ENCODE peak calls at places on chromosomes 11 and 22, in four cellular contexts. One of them, this sample, is unnamed. For H3K4me1, the result is how much of the 10 kb centered on the place peaks cover.

GRCh38 chr11:2681408-2682145 is 18.2 kb downstream of the KCNQ1OT1 start:
- DNase-seq in CD8-positive, alpha-beta T cell: no peak
- DNase-seq in pancreas: no peak
- DNase-seq in neuronal stem cell: no peak
- DNase-seq in this sample: no peak

GRCh38 chr11:89361738-89362137 is 129.4 kb downstream of the NOX4 start:
- DNase-seq in CD8-positive, alpha-beta T cell: no peak
- DNase-seq in pancreas: no peak
- DNase-seq in neuronal stem cell: no peak
- DNase-seq in this sample: no peak

GRCh38 chr11:35303596-35304392 is 115.6 kb downstream of the SLC1A2 start:
- DNase-seq in CD8-positive, alpha-beta T cell: no peak
- DNase-seq in pancreas: no peak
- DNase-seq in neuronal stem cell: no peak
- DNase-seq in this sample: peak

GRCh38 chr11:66218846-66219620 is 49.4 kb upstream of the RAB1B start:
- DNase-seq in CD8-positive, alpha-beta T cell: no peak
- DNase-seq in pancreas: no peak
- DNase-seq in neuronal stem cell: no peak
- DNase-seq in this sample: no peak

GRCh38 chr11:107549253-107549953 is 16.1 kb downstream of the ALKBH8 start:
- DNase-seq in CD8-positive, alpha-beta T cell: peak
- DNase-seq in pancreas: no peak
- DNase-seq in neuronal stem cell: no peak
- DNase-seq in this sample: no peak

GRCh38 chr11:130096823-130097222 is 27.1 kb downstream of the APLP2 start:
- DNase-seq in CD8-positive, alpha-beta T cell: no peak
- DNase-seq in pancreas: no peak
- DNase-seq in neuronal stem cell: no peak
- DNase-seq in this sample: no peak

GRCh38 chr22:39176067-39176621 is 23.7 kb upstream of the CBX7 start:
- DNase-seq in CD8-positive, alpha-beta T cell: no peak
- DNase-seq in pancreas: peak
- DNase-seq in neuronal stem cell: peak
- DNase-seq in this sample: no peak

GRCh38 chr11:96197221-96197620 is 145.8 kb downstream of the MAML2 start:
- DNase-seq in CD8-positive, alpha-beta T cell: no peak
- DNase-seq in pancreas: no peak
- DNase-seq in neuronal stem cell: no peak
- DNase-seq in this sample: no peak

GRCh38 chr11:123754101-123754568 is at the start of gene OR6X1:
- DNase-seq in CD8-positive, alpha-beta T cell: no peak
- DNase-seq in pancreas: no peak
- DNase-seq in neuronal stem cell: no peak
- DNase-seq in this sample: no peak

GRCh38 chr11:133896028-133896427 is 50.7 kb upstream of the SPATA19 start:
- DNase-seq in CD8-positive, alpha-beta T cell: no peak
- DNase-seq in pancreas: no peak
- DNase-seq in neuronal stem cell: no peak
- DNase-seq in this sample: no peak

GRCh38 chr22:19051381-19051780 is 70.8 kb downstream of the DGCR2 start:
- DNase-seq in CD8-positive, alpha-beta T cell: no peak
- DNase-seq in pancreas: peak
- DNase-seq in neuronal stem cell: no peak
- DNase-seq in this sample: no peak

GRCh38 chr11:67353317-67354313 is at the start of gene POLD4:
- DNase-seq in CD8-positive, alpha-beta T cell: peak
- DNase-seq in pancreas: peak
- DNase-seq in neuronal stem cell: peak
- DNase-seq in this sample: peak

GRCh38 chr22:19064354-19065054 is 57.7 kb downstream of the DGCR2 start:
- DNase-seq in CD8-positive, alpha-beta T cell: no peak
- DNase-seq in pancreas: no peak
- DNase-seq in neuronal stem cell: no peak
- DNase-seq in this sample: no peak

GRCh38 chr11:19276859-19277808 is 36.4 kb upstream of the E2F8 start:
- DNase-seq in CD8-positive, alpha-beta T cell: no peak
- DNase-seq in pancreas: no peak
- DNase-seq in neuronal stem cell: no peak
- DNase-seq in this sample: peak

GRCh38 chr11:61855939-61856730 is 28.0 kb downstream of the FADS2 start:
- DNase-seq in CD8-positive, alpha-beta T cell: no peak
- DNase-seq in pancreas: no peak
- DNase-seq in neuronal stem cell: no peak
- DNase-seq in this sample: no peak

GRCh38 chr22:24406322-24407277 is 20.8 kb upstream of the ADORA2A start:
- DNase-seq in CD8-positive, alpha-beta T cell: no peak
- DNase-seq in pancreas: no peak
- DNase-seq in neuronal stem cell: no peak
- DNase-seq in this sample: no peak

GRCh38 chr22:48919851-48920589 is 907.7 kb downstream of the BRD1 start:
- DNase-seq in CD8-positive, alpha-beta T cell: no peak
- DNase-seq in pancreas: no peak
- DNase-seq in neuronal stem cell: no peak
- DNase-seq in this sample: no peak

GRCh38 chr11:16800382-16800781 is 61.9 kb downstream of the C11orf58 start:
- DNase-seq in CD8-positive, alpha-beta T cell: no peak
- DNase-seq in pancreas: no peak
- DNase-seq in neuronal stem cell: no peak
- DNase-seq in this sample: no peak

GRCh38 chr11:84218318-84218717 is 932.2 kb upstream of the CCDC90B start:
- DNase-seq in CD8-positive, alpha-beta T cell: no peak
- DNase-seq in pancreas: no peak
- DNase-seq in neuronal stem cell: no peak
- DNase-seq in this sample: no peak

GRCh38 chr11:85941380-85941973 is 86.3 kb downstream of the CCDC83 start:
- DNase-seq in CD8-positive, alpha-beta T cell: no peak
- DNase-seq in pancreas: no peak
- DNase-seq in neuronal stem cell: peak
- DNase-seq in this sample: peak

GRCh38 chr11:67312187-67313021 is 9.1 kb downstream of the SSH3 start:
- DNase-seq in CD8-positive, alpha-beta T cell: peak
- DNase-seq in pancreas: no peak
- DNase-seq in neuronal stem cell: no peak
- DNase-seq in this sample: peak

GRCh38 chr11:131033151-131033651 is 116.9 kb upstream of the SNX19 start:
- DNase-seq in CD8-positive, alpha-beta T cell: no peak
- DNase-seq in pancreas: no peak
- DNase-seq in neuronal stem cell: no peak
- DNase-seq in this sample: no peak

GRCh38 chr22:32318361-32318760 is 39.3 kb upstream of the RFPL3 start:
- DNase-seq in CD8-positive, alpha-beta T cell: no peak
- DNase-seq in pancreas: no peak
- DNase-seq in neuronal stem cell: no peak
- DNase-seq in this sample: no peak

GRCh38 chr11:74696932-74697687 is 34.1 kb downstream of the CHRDL2 start:
- DNase-seq in CD8-positive, alpha-beta T cell: no peak
- DNase-seq in pancreas: peak
- DNase-seq in neuronal stem cell: no peak
- DNase-seq in this sample: peak

GRCh38 chr11:117195761-117196160 is 3.4 kb upstream of the TAGLN start:
- DNase-seq in CD8-positive, alpha-beta T cell: no peak
- DNase-seq in pancreas: no peak
- DNase-seq in neuronal stem cell: no peak
- DNase-seq in this sample: no peak

GRCh38 chr11:1156506-1157340 is 1.0 kb upstream of the MUC5AC start:
- DNase-seq in CD8-positive, alpha-beta T cell: no peak
- DNase-seq in pancreas: peak
- DNase-seq in neuronal stem cell: no peak
- DNase-seq in this sample: no peak

GRCh38 chr22:44913198-44913983 is 96.4 kb downstream of the PHF21B start:
- DNase-seq in CD8-positive, alpha-beta T cell: no peak
- DNase-seq in pancreas: peak
- DNase-seq in neuronal stem cell: no peak
- DNase-seq in this sample: no peak

GRCh38 chr11:123587559-123587958 is 66.9 kb downstream of the SCN3B start:
- DNase-seq in CD8-positive, alpha-beta T cell: no peak
- DNase-seq in pancreas: no peak
- DNase-seq in neuronal stem cell: no peak
- DNase-seq in this sample: no peak

GRCh38 chr11:10567466-10567865 is 999 bp downstream of the LYVE1 start:
- DNase-seq in CD8-positive, alpha-beta T cell: no peak
- DNase-seq in pancreas: no peak
- DNase-seq in neuronal stem cell: no peak
- DNase-seq in this sample: no peak

GRCh38 chr22:38355275-38355674 is 38.0 kb upstream of the CSNK1E start:
- DNase-seq in CD8-positive, alpha-beta T cell: no peak
- DNase-seq in pancreas: no peak
- DNase-seq in neuronal stem cell: no peak
- DNase-seq in this sample: no peak

GRCh38 chr11:8672346-8672745 is 10.1 kb downstream of the TRIM66 start:
- DNase-seq in CD8-positive, alpha-beta T cell: no peak
- DNase-seq in pancreas: no peak
- DNase-seq in neuronal stem cell: no peak
- DNase-seq in this sample: no peak

GRCh38 chr11:120188831-120189455 is 21.9 kb upstream of the OAF start:
- DNase-seq in CD8-positive, alpha-beta T cell: no peak
- DNase-seq in pancreas: no peak
- DNase-seq in neuronal stem cell: no peak
- DNase-seq in this sample: no peak

GRCh38 chr22:23775779-23776375 is 3.2 kb downstream of the MMP11 start:
- DNase-seq in CD8-positive, alpha-beta T cell: no peak
- DNase-seq in pancreas: no peak
- DNase-seq in neuronal stem cell: no peak
- DNase-seq in this sample: no peak

GRCh38 chr11:118313242-118313641 is 8.7 kb downstream of the CD3E start:
- DNase-seq in CD8-positive, alpha-beta T cell: no peak
- DNase-seq in pancreas: no peak
- DNase-seq in neuronal stem cell: no peak
- DNase-seq in this sample: no peak

DNA sequence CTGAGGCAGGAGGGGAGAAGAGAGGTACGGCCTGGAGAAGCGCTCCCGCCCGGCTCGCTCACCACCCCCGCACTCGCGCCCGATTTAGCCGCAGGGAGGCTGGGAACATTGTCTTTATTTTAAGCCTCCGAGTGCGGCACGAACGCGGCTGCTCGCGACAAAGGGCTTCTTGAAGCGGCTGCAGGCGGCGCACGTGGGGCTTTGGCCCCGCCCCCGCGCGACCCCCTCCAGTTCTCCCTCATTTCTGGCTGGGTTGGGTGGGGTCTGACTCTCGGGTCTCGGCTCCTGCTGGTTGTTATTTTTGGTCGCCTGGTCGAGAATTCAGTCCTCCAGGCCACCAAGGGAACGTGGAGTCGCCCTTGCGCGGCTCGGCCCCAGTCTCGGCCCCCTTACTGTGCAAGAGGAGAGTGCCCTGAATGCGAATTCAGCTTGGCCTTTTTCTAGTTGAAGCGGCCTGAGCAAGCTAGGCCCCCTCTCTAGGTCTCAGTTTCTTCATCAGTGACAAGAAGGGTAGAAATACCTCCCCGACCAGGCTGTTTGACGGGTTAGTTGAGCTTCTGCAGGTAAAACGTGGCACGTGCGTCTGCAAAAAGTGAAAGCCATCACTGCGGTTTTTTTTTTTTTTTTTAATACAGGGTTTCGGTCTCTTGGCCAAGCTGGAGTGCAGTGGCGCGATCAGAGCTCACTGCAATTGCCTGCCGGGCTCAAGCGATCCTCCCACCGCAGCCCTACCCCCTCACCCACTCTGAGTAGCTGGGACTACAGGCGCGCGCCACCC is 2.7 kb upstream of the CHRM1 start:
- DNase-seq in CD8-positive, alpha-beta T cell: peak
- DNase-seq in pancreas: no peak
- DNase-seq in neuronal stem cell: no peak
- DNase-seq in this sample: no peak
- H3K4me3 ChIP-seq in CD8-positive, alpha-beta T cell: peak
- H3K4me3 ChIP-seq in pancreas: no peak
- H3K4me3 ChIP-seq in neuronal stem cell: peak
- H3K4me3 ChIP-seq in this sample: no peak

GRCh38 chr11:121344824-121345223 is 52.3 kb downstream of the SC5D start:
- DNase-seq in CD8-positive, alpha-beta T cell: no peak
- DNase-seq in pancreas: no peak
- DNase-seq in neuronal stem cell: no peak
- DNase-seq in this sample: no peak
- H3K27ac ChIP-seq in CD8-positive, alpha-beta T cell: no peak
- H3K27ac ChIP-seq in pancreas: no peak
- H3K27ac ChIP-seq in neuronal stem cell: no peak
- H3K27ac ChIP-seq in this sample: no peak

GRCh38 chr11:12249590-12250260 is 127.6 kb upstream of the PARVA start:
- DNase-seq in CD8-positive, alpha-beta T cell: no peak
- DNase-seq in pancreas: peak
- DNase-seq in neuronal stem cell: no peak
- DNase-seq in this sample: peak

GRCh38 chr11:12246169-12246568 is 131.2 kb upstream of the PARVA start:
- DNase-seq in CD8-positive, alpha-beta T cell: no peak
- DNase-seq in pancreas: peak
- DNase-seq in neuronal stem cell: no peak
- DNase-seq in this sample: no peak

GRCh38 chr11:12246989-12247388 is 130.4 kb upstream of the PARVA start:
- DNase-seq in CD8-positive, alpha-beta T cell: no peak
- DNase-seq in pancreas: no peak
- DNase-seq in neuronal stem cell: no peak
- DNase-seq in this sample: no peak

GRCh38 chr11:12247543-12248287 is 129.7 kb upstream of the PARVA start:
- DNase-seq in CD8-positive, alpha-beta T cell: no peak
- DNase-seq in pancreas: no peak
- DNase-seq in neuronal stem cell: no peak
- DNase-seq in this sample: no peak

DNA sequence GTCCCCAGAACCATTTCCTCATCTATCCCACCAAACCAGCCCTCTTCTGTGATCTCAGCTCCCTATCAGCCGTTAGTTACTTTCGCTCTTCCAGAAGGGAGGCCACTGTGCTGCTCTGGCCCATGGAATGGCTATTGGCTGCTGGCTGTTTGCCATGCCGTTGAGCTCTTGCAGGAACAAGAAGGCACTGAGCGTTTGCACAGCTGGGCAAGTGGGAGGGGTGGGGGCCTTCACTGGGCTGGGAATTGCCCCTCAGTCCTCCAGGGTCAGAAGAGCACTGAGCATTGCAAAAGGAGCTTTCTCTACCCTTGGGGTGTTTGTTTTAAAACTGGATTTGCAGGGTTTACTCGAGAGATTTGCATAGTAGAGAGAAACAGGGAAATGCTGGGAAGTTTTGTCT is 129.0 kb upstream of the PARVA start:
- DNase-seq in CD8-positive, alpha-beta T cell: no peak
- DNase-seq in pancreas: peak
- DNase-seq in neuronal stem cell: no peak
- DNase-seq in this sample: peak
- H3K4me1 ChIP-seq in CD8-positive, alpha-beta T cell: under half
- H3K4me1 ChIP-seq in pancreas: under half
- H3K4me1 ChIP-seq in neuronal stem cell: under half
- H3K4me1 ChIP-seq in this sample: under half

DNA sequence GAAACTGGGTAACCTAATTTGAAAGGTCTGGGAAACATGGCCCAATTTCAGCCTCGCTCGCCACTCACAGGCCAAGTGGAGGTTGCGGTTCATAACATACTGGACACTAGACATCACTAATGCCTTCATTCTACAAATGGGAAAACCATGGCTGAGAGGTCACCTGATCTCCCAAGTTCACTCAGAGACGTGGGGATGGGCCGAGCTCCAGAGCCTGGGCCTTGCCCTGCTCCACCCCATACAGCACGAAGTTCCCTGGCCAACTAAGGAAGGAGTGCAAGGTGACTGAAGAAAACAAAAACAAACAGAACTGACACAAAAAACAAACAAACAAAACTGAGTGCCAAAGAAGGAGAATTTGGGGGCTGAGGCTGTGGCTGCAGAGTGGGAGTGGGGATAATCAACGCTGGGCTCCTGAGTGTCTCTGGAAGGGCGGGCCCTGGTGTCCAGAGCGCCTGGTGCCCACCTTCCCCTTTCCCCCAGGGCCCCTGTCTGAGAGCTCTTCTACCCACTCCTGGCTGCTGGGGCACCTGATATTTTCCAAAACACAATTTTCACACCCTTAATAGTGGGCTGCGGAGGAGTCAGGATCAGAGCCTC is 46.5 kb upstream of the ADA2 start:
- DNase-seq in CD8-positive, alpha-beta T cell: no peak
- DNase-seq in pancreas: no peak
- DNase-seq in neuronal stem cell: no peak
- DNase-seq in this sample: no peak
- H3K4me3 ChIP-seq in CD8-positive, alpha-beta T cell: no peak
- H3K4me3 ChIP-seq in pancreas: no peak
- H3K4me3 ChIP-seq in neuronal stem cell: no peak
- H3K4me3 ChIP-seq in this sample: no peak

This sample was measured in lung.